ENCODE peak calls at places on chromosomes 13 and 19, in ten cellular contexts. One of them, this sample, is unnamed. For H3K4me1, the result is how much of the 10 kb centered on the place peaks cover.

GRCh38 chr19:58546131-58546530 is 2.3 kb downstream of the TRIM28 start:
- DNase-seq in pancreas: no peak
- DNase-seq in CD8-positive, alpha-beta T cell: no peak
- DNase-seq in psoas muscle: no peak
- DNase-seq in neural progenitor cell: no peak
- DNase-seq in neuronal stem cell: no peak
- DNase-seq in GM23248: no peak
- DNase-seq in DND-41: no peak
- DNase-seq in A549: no peak
- DNase-seq in lung: no peak
- DNase-seq in this sample: no peak

GRCh38 chr19:53394522-53394973 is 401 bp upstream of the ZNF765 start:
- DNase-seq in pancreas: no peak
- DNase-seq in CD8-positive, alpha-beta T cell: no peak
- DNase-seq in psoas muscle: peak
- DNase-seq in neural progenitor cell: peak
- DNase-seq in neuronal stem cell: no peak
- DNase-seq in GM23248: peak
- DNase-seq in DND-41: peak
- DNase-seq in A549: no peak
- DNase-seq in lung: peak
- DNase-seq in this sample: no peak

GRCh38 chr19:11617207-11618062 is 20.2 kb downstream of the ZNF627 start:
- DNase-seq in pancreas: no peak
- DNase-seq in CD8-positive, alpha-beta T cell: no peak
- DNase-seq in psoas muscle: no peak
- DNase-seq in neural progenitor cell: no peak
- DNase-seq in neuronal stem cell: no peak
- DNase-seq in GM23248: no peak
- DNase-seq in DND-41: no peak
- DNase-seq in A549: no peak
- DNase-seq in lung: no peak
- DNase-seq in this sample: no peak

GRCh38 chr13:25225970-25226369 is 53.9 kb upstream of the AMER2 start:
- DNase-seq in pancreas: no peak
- DNase-seq in CD8-positive, alpha-beta T cell: no peak
- DNase-seq in psoas muscle: no peak
- DNase-seq in neural progenitor cell: no peak
- DNase-seq in neuronal stem cell: no peak
- DNase-seq in GM23248: no peak
- DNase-seq in DND-41: no peak
- DNase-seq in A549: no peak
- DNase-seq in lung: no peak
- DNase-seq in this sample: no peak

GRCh38 chr19:33250500-33250899 is 24.9 kb upstream of the SLC7A10 start:
- DNase-seq in pancreas: no peak
- DNase-seq in CD8-positive, alpha-beta T cell: no peak
- DNase-seq in psoas muscle: no peak
- DNase-seq in neural progenitor cell: no peak
- DNase-seq in neuronal stem cell: no peak
- DNase-seq in GM23248: no peak
- DNase-seq in DND-41: no peak
- DNase-seq in A549: no peak
- DNase-seq in lung: no peak
- DNase-seq in this sample: no peak

GRCh38 chr13:113527272-113527958 is 36.9 kb upstream of the DCUN1D2 start:
- DNase-seq in pancreas: no peak
- DNase-seq in CD8-positive, alpha-beta T cell: no peak
- DNase-seq in psoas muscle: no peak
- DNase-seq in neural progenitor cell: no peak
- DNase-seq in neuronal stem cell: no peak
- DNase-seq in GM23248: no peak
- DNase-seq in DND-41: no peak
- DNase-seq in A549: no peak
- DNase-seq in lung: no peak
- DNase-seq in this sample: no peak

GRCh38 chr13:43110036-43110435 is 86.7 kb downstream of the DNAJC15 start:
- DNase-seq in pancreas: no peak
- DNase-seq in CD8-positive, alpha-beta T cell: no peak
- DNase-seq in psoas muscle: no peak
- DNase-seq in neural progenitor cell: no peak
- DNase-seq in neuronal stem cell: no peak
- DNase-seq in GM23248: no peak
- DNase-seq in DND-41: no peak
- DNase-seq in A549: no peak
- DNase-seq in lung: no peak
- DNase-seq in this sample: no peak

GRCh38 chr13:102651392-102651791 is 43.5 kb downstream of the METTL21C start:
- DNase-seq in pancreas: no peak
- DNase-seq in CD8-positive, alpha-beta T cell: no peak
- DNase-seq in psoas muscle: no peak
- DNase-seq in neural progenitor cell: no peak
- DNase-seq in neuronal stem cell: no peak
- DNase-seq in GM23248: peak
- DNase-seq in DND-41: no peak
- DNase-seq in A549: no peak
- DNase-seq in lung: no peak
- DNase-seq in this sample: no peak

GRCh38 chr13:63481334-63481733 is 2065.7 kb upstream of the PCDH20 start:
- DNase-seq in pancreas: no peak
- DNase-seq in CD8-positive, alpha-beta T cell: no peak
- DNase-seq in psoas muscle: no peak
- DNase-seq in neural progenitor cell: no peak
- DNase-seq in neuronal stem cell: no peak
- DNase-seq in GM23248: no peak
- DNase-seq in DND-41: no peak
- DNase-seq in A549: no peak
- DNase-seq in lung: no peak
- DNase-seq in this sample: no peak

GRCh38 chr13:40388617-40389016 is 277.8 kb downstream of the FOXO1 start:
- DNase-seq in pancreas: no peak
- DNase-seq in CD8-positive, alpha-beta T cell: peak
- DNase-seq in psoas muscle: no peak
- DNase-seq in neural progenitor cell: no peak
- DNase-seq in neuronal stem cell: no peak
- DNase-seq in GM23248: no peak
- DNase-seq in DND-41: peak
- DNase-seq in A549: no peak
- DNase-seq in lung: no peak
- DNase-seq in this sample: peak

GRCh38 chr13:107882708-107883560 is 332.4 kb downstream of the LIG4 start:
- DNase-seq in pancreas: no peak
- DNase-seq in CD8-positive, alpha-beta T cell: no peak
- DNase-seq in psoas muscle: no peak
- DNase-seq in neural progenitor cell: no peak
- DNase-seq in neuronal stem cell: no peak
- DNase-seq in GM23248: no peak
- DNase-seq in DND-41: no peak
- DNase-seq in A549: no peak
- DNase-seq in lung: no peak
- DNase-seq in this sample: no peak

GRCh38 chr19:33067121-33067520 is 2.4 kb upstream of the RHPN2 start:
- DNase-seq in pancreas: no peak
- DNase-seq in CD8-positive, alpha-beta T cell: no peak
- DNase-seq in psoas muscle: no peak
- DNase-seq in neural progenitor cell: no peak
- DNase-seq in neuronal stem cell: no peak
- DNase-seq in GM23248: no peak
- DNase-seq in DND-41: no peak
- DNase-seq in A549: no peak
- DNase-seq in lung: no peak
- DNase-seq in this sample: no peak

GRCh38 chr19:45123440-45123850 is 30.5 kb downstream of the PPP1R37 start:
- DNase-seq in pancreas: no peak
- DNase-seq in CD8-positive, alpha-beta T cell: no peak
- DNase-seq in psoas muscle: no peak
- DNase-seq in neural progenitor cell: no peak
- DNase-seq in neuronal stem cell: no peak
- DNase-seq in GM23248: no peak
- DNase-seq in DND-41: no peak
- DNase-seq in A549: no peak
- DNase-seq in lung: no peak
- DNase-seq in this sample: no peak

GRCh38 chr19:17950310-17951150 is 16.4 kb upstream of the KCNN1 start:
- DNase-seq in pancreas: no peak
- DNase-seq in CD8-positive, alpha-beta T cell: peak
- DNase-seq in psoas muscle: no peak
- DNase-seq in neural progenitor cell: peak
- DNase-seq in neuronal stem cell: no peak
- DNase-seq in GM23248: peak
- DNase-seq in DND-41: no peak
- DNase-seq in A549: no peak
- DNase-seq in lung: no peak
- DNase-seq in this sample: no peak

GRCh38 chr19:11332822-11333221 is 6.6 kb downstream of the RAB3D start:
- DNase-seq in pancreas: no peak
- DNase-seq in CD8-positive, alpha-beta T cell: no peak
- DNase-seq in psoas muscle: no peak
- DNase-seq in neural progenitor cell: no peak
- DNase-seq in neuronal stem cell: no peak
- DNase-seq in GM23248: no peak
- DNase-seq in DND-41: no peak
- DNase-seq in A549: no peak
- DNase-seq in lung: no peak
- DNase-seq in this sample: no peak

GRCh38 chr13:106033634-106034033 is 501.8 kb downstream of the EFNB2 start:
- DNase-seq in pancreas: no peak
- DNase-seq in CD8-positive, alpha-beta T cell: no peak
- DNase-seq in psoas muscle: no peak
- DNase-seq in neural progenitor cell: no peak
- DNase-seq in neuronal stem cell: no peak
- DNase-seq in GM23248: peak
- DNase-seq in DND-41: no peak
- DNase-seq in A549: peak
- DNase-seq in lung: no peak
- DNase-seq in this sample: no peak

GRCh38 chr13:24734951-24735350 is 29.0 kb upstream of the RNF17 start:
- DNase-seq in pancreas: no peak
- DNase-seq in CD8-positive, alpha-beta T cell: no peak
- DNase-seq in psoas muscle: no peak
- DNase-seq in neural progenitor cell: no peak
- DNase-seq in neuronal stem cell: no peak
- DNase-seq in GM23248: no peak
- DNase-seq in DND-41: no peak
- DNase-seq in A549: no peak
- DNase-seq in lung: no peak
- DNase-seq in this sample: no peak

GRCh38 chr13:37531054-37531453 is 67.5 kb downstream of the POSTN start:
- DNase-seq in pancreas: no peak
- DNase-seq in CD8-positive, alpha-beta T cell: no peak
- DNase-seq in psoas muscle: no peak
- DNase-seq in neural progenitor cell: no peak
- DNase-seq in neuronal stem cell: no peak
- DNase-seq in GM23248: peak
- DNase-seq in DND-41: no peak
- DNase-seq in A549: no peak
- DNase-seq in lung: no peak
- DNase-seq in this sample: no peak

GRCh38 chr13:37526710-37527446 is 71.7 kb downstream of the POSTN start:
- DNase-seq in pancreas: no peak
- DNase-seq in CD8-positive, alpha-beta T cell: no peak
- DNase-seq in psoas muscle: no peak
- DNase-seq in neural progenitor cell: no peak
- DNase-seq in neuronal stem cell: no peak
- DNase-seq in GM23248: peak
- DNase-seq in DND-41: no peak
- DNase-seq in A549: no peak
- DNase-seq in lung: no peak
- DNase-seq in this sample: no peak
- H3K4me1 ChIP-seq in pancreas: under half
- H3K4me1 ChIP-seq in CD8-positive, alpha-beta T cell: under half
- H3K4me1 ChIP-seq in psoas muscle: under half
- H3K4me1 ChIP-seq in neural progenitor cell: under half
- H3K4me1 ChIP-seq in neuronal stem cell: under half
- H3K4me1 ChIP-seq in GM23248: under half
- H3K4me1 ChIP-seq in DND-41: under half
- H3K4me1 ChIP-seq in A549: under half
- H3K4me1 ChIP-seq in lung: under half
- H3K4me1 ChIP-seq in this sample: under half

GRCh38 chr19:43754312-43754561 is 525 bp downstream of the SMG9 start:
- DNase-seq in pancreas: no peak
- DNase-seq in CD8-positive, alpha-beta T cell: no peak
- DNase-seq in psoas muscle: no peak
- DNase-seq in neural progenitor cell: no peak
- DNase-seq in neuronal stem cell: no peak
- DNase-seq in GM23248: no peak
- DNase-seq in DND-41: no peak
- DNase-seq in A549: no peak
- DNase-seq in lung: no peak
- DNase-seq in this sample: no peak
- H3K4me1 ChIP-seq in pancreas: under half
- H3K4me1 ChIP-seq in CD8-positive, alpha-beta T cell: under half
- H3K4me1 ChIP-seq in psoas muscle: under half
- H3K4me1 ChIP-seq in neural progenitor cell: under half
- H3K4me1 ChIP-seq in neuronal stem cell: under half
- H3K4me1 ChIP-seq in GM23248: half or more
- H3K4me1 ChIP-seq in DND-41: under half
- H3K4me1 ChIP-seq in A549: half or more
- H3K4me1 ChIP-seq in lung: under half
- H3K4me1 ChIP-seq in this sample: under half

DNA sequence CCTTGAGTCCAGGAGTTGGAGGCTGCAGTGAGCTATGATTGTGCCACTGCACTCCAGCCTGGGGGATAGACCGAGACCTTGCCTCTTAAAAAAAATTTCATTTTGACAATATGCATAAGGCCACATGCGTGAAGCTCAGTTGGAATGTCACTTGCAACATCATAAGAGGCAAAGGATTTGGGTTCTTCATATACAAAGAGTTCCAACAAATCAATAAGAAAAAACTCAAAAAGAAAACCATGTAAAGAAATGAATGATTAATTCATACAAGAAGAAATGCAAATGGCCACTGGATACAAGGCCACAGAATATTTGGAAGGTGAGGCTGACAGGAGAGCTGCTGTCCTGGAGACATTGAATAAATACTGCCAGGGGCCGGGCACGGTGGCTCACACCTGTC is 9.6 kb upstream of the TCF3 start:
- DNase-seq in pancreas: no peak
- DNase-seq in CD8-positive, alpha-beta T cell: no peak
- DNase-seq in psoas muscle: no peak
- DNase-seq in neural progenitor cell: no peak
- DNase-seq in neuronal stem cell: no peak
- DNase-seq in GM23248: no peak
- DNase-seq in DND-41: no peak
- DNase-seq in A549: no peak
- DNase-seq in lung: no peak
- DNase-seq in this sample: no peak
- H3K4me1 ChIP-seq in pancreas: under half
- H3K4me1 ChIP-seq in CD8-positive, alpha-beta T cell: under half
- H3K4me1 ChIP-seq in psoas muscle: under half
- H3K4me1 ChIP-seq in neural progenitor cell: under half
- H3K4me1 ChIP-seq in neuronal stem cell: under half
- H3K4me1 ChIP-seq in GM23248: under half
- H3K4me1 ChIP-seq in DND-41: under half
- H3K4me1 ChIP-seq in A549: under half
- H3K4me1 ChIP-seq in lung: under half
- H3K4me1 ChIP-seq in this sample: under half

DNA sequence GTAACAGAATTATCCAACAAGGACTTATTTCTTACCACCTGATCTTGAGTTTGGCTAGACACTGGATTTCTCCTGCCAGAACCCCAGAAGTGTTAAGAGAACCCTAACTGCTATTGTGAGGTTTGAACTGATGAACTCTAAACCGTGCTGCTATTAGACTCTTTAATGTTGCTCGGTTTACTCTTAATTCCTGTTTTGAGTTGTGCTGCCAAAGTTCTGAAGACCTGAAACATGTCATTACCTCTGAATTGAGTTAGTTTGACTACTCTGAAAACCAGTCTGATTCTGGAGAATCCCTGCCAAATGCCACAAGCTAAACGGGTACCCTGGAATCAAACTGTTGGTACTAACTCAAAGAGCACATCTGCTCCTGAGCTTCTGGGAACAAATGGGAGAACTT is 215.5 kb downstream of the KLF12 start:
- DNase-seq in pancreas: no peak
- DNase-seq in CD8-positive, alpha-beta T cell: no peak
- DNase-seq in psoas muscle: no peak
- DNase-seq in neural progenitor cell: no peak
- DNase-seq in neuronal stem cell: no peak
- DNase-seq in GM23248: no peak
- DNase-seq in DND-41: no peak
- DNase-seq in A549: no peak
- DNase-seq in lung: no peak
- DNase-seq in this sample: no peak
- H3K4me1 ChIP-seq in pancreas: under half
- H3K4me1 ChIP-seq in CD8-positive, alpha-beta T cell: under half
- H3K4me1 ChIP-seq in psoas muscle: under half
- H3K4me1 ChIP-seq in neural progenitor cell: under half
- H3K4me1 ChIP-seq in neuronal stem cell: under half
- H3K4me1 ChIP-seq in GM23248: under half
- H3K4me1 ChIP-seq in DND-41: under half
- H3K4me1 ChIP-seq in A549: under half
- H3K4me1 ChIP-seq in lung: under half
- H3K4me1 ChIP-seq in this sample: under half

This sample was measured in CD4-positive, CD25-positive, alpha-beta regulatory T cell.